ENCODE peak calls at places on chromosomes 1 and 21, in six cellular contexts. One of them, this sample, is unnamed.

GRCh38 chr1:2854151-2854550 is 52.7 kb upstream of the TTC34 start:
- DNase-seq in OCI-LY7: no peak
- DNase-seq in hypothalamus: no peak
- DNase-seq in B cell: no peak
- DNase-seq in DMS79 treated with DMSO at 0.1 percent for 48 hours: no peak
- DNase-seq in cardiac muscle cell: no peak
- DNase-seq in this sample: no peak

GRCh38 chr1:9538669-9539164 is 548 bp upstream of the SLC25A33 start:
- DNase-seq in OCI-LY7: no peak
- DNase-seq in hypothalamus: no peak
- DNase-seq in B cell: no peak
- DNase-seq in DMS79 treated with DMSO at 0.1 percent for 48 hours: no peak
- DNase-seq in cardiac muscle cell: no peak
- DNase-seq in this sample: no peak

GRCh38 chr1:53326598-53327182 is 1.2 kb downstream of the LRP8 start:
- DNase-seq in OCI-LY7: peak
- DNase-seq in hypothalamus: no peak
- DNase-seq in B cell: no peak
- DNase-seq in DMS79 treated with DMSO at 0.1 percent for 48 hours: peak
- DNase-seq in cardiac muscle cell: peak
- DNase-seq in this sample: peak

GRCh38 chr1:204621996-204622395 is 63.5 kb downstream of the LRRN2 start:
- DNase-seq in OCI-LY7: no peak
- DNase-seq in hypothalamus: no peak
- DNase-seq in B cell: no peak
- DNase-seq in DMS79 treated with DMSO at 0.1 percent for 48 hours: no peak
- DNase-seq in cardiac muscle cell: no peak
- DNase-seq in this sample: no peak

GRCh38 chr1:66642992-66643391 is 109.0 kb downstream of the SGIP1 start:
- DNase-seq in OCI-LY7: no peak
- DNase-seq in hypothalamus: no peak
- DNase-seq in B cell: no peak
- DNase-seq in DMS79 treated with DMSO at 0.1 percent for 48 hours: no peak
- DNase-seq in cardiac muscle cell: no peak
- DNase-seq in this sample: no peak

GRCh38 chr1:110205591-110206155 is 4.4 kb upstream of the KCNC4 start:
- DNase-seq in OCI-LY7: no peak
- DNase-seq in hypothalamus: no peak
- DNase-seq in B cell: no peak
- DNase-seq in DMS79 treated with DMSO at 0.1 percent for 48 hours: no peak
- DNase-seq in cardiac muscle cell: no peak
- DNase-seq in this sample: no peak

GRCh38 chr1:16189921-16190499 is 22.4 kb downstream of the ARHGEF19 start:
- DNase-seq in OCI-LY7: no peak
- DNase-seq in hypothalamus: no peak
- DNase-seq in B cell: no peak
- DNase-seq in DMS79 treated with DMSO at 0.1 percent for 48 hours: peak
- DNase-seq in cardiac muscle cell: no peak
- DNase-seq in this sample: no peak

GRCh38 chr1:224300346-224300745 is 29.6 kb downstream of the NVL start:
- DNase-seq in OCI-LY7: no peak
- DNase-seq in hypothalamus: no peak
- DNase-seq in B cell: no peak
- DNase-seq in DMS79 treated with DMSO at 0.1 percent for 48 hours: no peak
- DNase-seq in cardiac muscle cell: no peak
- DNase-seq in this sample: no peak

GRCh38 chr1:101444381-101444780 is 207.6 kb downstream of the S1PR1 start:
- DNase-seq in OCI-LY7: no peak
- DNase-seq in hypothalamus: no peak
- DNase-seq in B cell: no peak
- DNase-seq in DMS79 treated with DMSO at 0.1 percent for 48 hours: no peak
- DNase-seq in cardiac muscle cell: no peak
- DNase-seq in this sample: no peak

GRCh38 chr1:183218981-183219621 is 33.0 kb downstream of the LAMC2 start:
- DNase-seq in OCI-LY7: peak
- DNase-seq in hypothalamus: no peak
- DNase-seq in B cell: no peak
- DNase-seq in DMS79 treated with DMSO at 0.1 percent for 48 hours: peak
- DNase-seq in cardiac muscle cell: peak
- DNase-seq in this sample: no peak

GRCh38 chr1:41683681-41684500 is 199.4 kb upstream of the EDN2 start:
- DNase-seq in OCI-LY7: no peak
- DNase-seq in hypothalamus: no peak
- DNase-seq in B cell: no peak
- DNase-seq in DMS79 treated with DMSO at 0.1 percent for 48 hours: no peak
- DNase-seq in cardiac muscle cell: no peak
- DNase-seq in this sample: no peak

GRCh38 chr1:244264163-244264562 is 187.5 kb downstream of the ADSS2 start:
- DNase-seq in OCI-LY7: no peak
- DNase-seq in hypothalamus: no peak
- DNase-seq in B cell: no peak
- DNase-seq in DMS79 treated with DMSO at 0.1 percent for 48 hours: no peak
- DNase-seq in cardiac muscle cell: no peak
- DNase-seq in this sample: no peak

GRCh38 chr1:214475331-214475730 is 76.1 kb downstream of the PTPN14 start:
- DNase-seq in OCI-LY7: no peak
- DNase-seq in hypothalamus: no peak
- DNase-seq in B cell: no peak
- DNase-seq in DMS79 treated with DMSO at 0.1 percent for 48 hours: no peak
- DNase-seq in cardiac muscle cell: no peak
- DNase-seq in this sample: no peak

GRCh38 chr1:173448945-173449344 is 28.2 kb upstream of the PRDX6 start:
- DNase-seq in OCI-LY7: no peak
- DNase-seq in hypothalamus: no peak
- DNase-seq in B cell: no peak
- DNase-seq in DMS79 treated with DMSO at 0.1 percent for 48 hours: no peak
- DNase-seq in cardiac muscle cell: no peak
- DNase-seq in this sample: no peak

GRCh38 chr1:223834660-223835263 is 11.0 kb downstream of the TP53BP2 start:
- DNase-seq in OCI-LY7: no peak
- DNase-seq in hypothalamus: no peak
- DNase-seq in B cell: no peak
- DNase-seq in DMS79 treated with DMSO at 0.1 percent for 48 hours: no peak
- DNase-seq in cardiac muscle cell: no peak
- DNase-seq in this sample: no peak

GRCh38 chr1:32743380-32744062 is 41.0 kb upstream of the SYNC start:
- DNase-seq in OCI-LY7: no peak
- DNase-seq in hypothalamus: no peak
- DNase-seq in B cell: no peak
- DNase-seq in DMS79 treated with DMSO at 0.1 percent for 48 hours: no peak
- DNase-seq in cardiac muscle cell: no peak
- DNase-seq in this sample: no peak

GRCh38 chr1:167472729-167473529 is 45.4 kb downstream of the CD247 start:
- DNase-seq in OCI-LY7: no peak
- DNase-seq in hypothalamus: no peak
- DNase-seq in B cell: no peak
- DNase-seq in DMS79 treated with DMSO at 0.1 percent for 48 hours: no peak
- DNase-seq in cardiac muscle cell: no peak
- DNase-seq in this sample: no peak

GRCh38 chr1:1345860-1346500 is 3.2 kb downstream of the DVL1 start:
- DNase-seq in OCI-LY7: no peak
- DNase-seq in hypothalamus: no peak
- DNase-seq in B cell: no peak
- DNase-seq in DMS79 treated with DMSO at 0.1 percent for 48 hours: no peak
- DNase-seq in cardiac muscle cell: no peak
- DNase-seq in this sample: no peak

GRCh38 chr21:45512626-45513002 is 29.6 kb downstream of the SLC19A1 start:
- DNase-seq in OCI-LY7: no peak
- DNase-seq in hypothalamus: no peak
- DNase-seq in B cell: no peak
- DNase-seq in DMS79 treated with DMSO at 0.1 percent for 48 hours: no peak
- DNase-seq in cardiac muscle cell: no peak
- DNase-seq in this sample: no peak

GRCh38 chr1:243325305-243325890 is 69.6 kb downstream of the SDCCAG8 start:
- DNase-seq in OCI-LY7: peak
- DNase-seq in hypothalamus: no peak
- DNase-seq in B cell: no peak
- DNase-seq in DMS79 treated with DMSO at 0.1 percent for 48 hours: peak
- DNase-seq in cardiac muscle cell: peak
- DNase-seq in this sample: peak

GRCh38 chr1:221991221-221991620 is 249.3 kb upstream of the DUSP10 start:
- DNase-seq in OCI-LY7: no peak
- DNase-seq in hypothalamus: no peak
- DNase-seq in B cell: no peak
- DNase-seq in DMS79 treated with DMSO at 0.1 percent for 48 hours: no peak
- DNase-seq in cardiac muscle cell: no peak
- DNase-seq in this sample: no peak

GRCh38 chr1:63322248-63322943 is at the start of gene FOXD3:
- DNase-seq in OCI-LY7: peak
- DNase-seq in hypothalamus: no peak
- DNase-seq in B cell: no peak
- DNase-seq in DMS79 treated with DMSO at 0.1 percent for 48 hours: peak
- DNase-seq in cardiac muscle cell: peak
- DNase-seq in this sample: no peak

This sample was measured in germinal center.